ENCODE peak calls at places on chromosomes 2 and 18, in eight cellular contexts. A is stomach; V is coronary artery; Q is Right ventricle myocardium superior; S is effector memory CD8-positive, alpha-beta T cell; J is myocyte; R is T-cell; H is SK-MEL-5. C is an unnamed sample.

GRCh38 chr2:120984046-120984445 is 248.4 kb downstream of the GLI2 start:
- DNase-seq in Q (no peak), V (no peak), J (peak), H (no peak), A (no peak), S (no peak), R (no peak), C (no peak)

GRCh38 chr2:107358362-107358761 is 468.3 kb upstream of the RGPD4 start:
- DNase-seq in J (no peak), A (no peak), S (no peak), H (no peak), R (no peak), V (no peak), Q (no peak), C (no peak)

GRCh38 chr2:79223539-79223938 is 64.0 kb upstream of the REG3A start:
- DNase-seq in H (peak), A (no peak), J (no peak), Q (no peak), V (no peak), R (no peak), S (no peak), C (no peak)

GRCh38 chr2:179486969-179487752 is 222.5 kb upstream of the SESTD1 start:
- DNase-seq in S (no peak), Q (no peak), R (no peak), H (no peak), J (peak), V (no peak), A (no peak), C (no peak)

GRCh38 chr18:5943514-5943913 is 48.2 kb upstream of the TMEM200C start:
- DNase-seq in A (no peak), J (no peak), Q (no peak), R (no peak), V (no peak), S (no peak), H (no peak), C (no peak)

GRCh38 chr2:138512672-138513071 is 11.1 kb downstream of the SPOPL start:
- DNase-seq in S (no peak), A (no peak), H (no peak), V (no peak), J (no peak), R (no peak), Q (no peak), C (no peak)

GRCh38 chr2:161136696-161137324 is 23.4 kb upstream of the TANK start:
- DNase-seq in R (no peak), V (no peak), H (peak), J (peak), S (peak), Q (no peak), A (no peak), C (no peak)

GRCh38 chr2:34096552-34097171 is 497.6 kb upstream of the FAM98A start:
- DNase-seq in J (peak), R (no peak), A (peak), Q (no peak), V (no peak), H (peak), S (peak), C (peak)

GRCh38 chr18:31723998-31724711 is 36.5 kb downstream of the SLC25A52 start:
- DNase-seq in R (no peak), H (no peak), Q (peak), S (no peak), V (no peak), A (peak), J (peak), C (peak)

GRCh38 chr2:175964195-175964594 is 37.9 kb downstream of the LNPK start:
- DNase-seq in R (no peak), Q (no peak), J (no peak), A (no peak), S (no peak), V (no peak), H (peak), C (no peak)

GRCh38 chr2:78457269-78457668 is 568.2 kb upstream of the REG3G start:
- DNase-seq in A (no peak), V (no peak), J (no peak), Q (no peak), S (no peak), H (no peak), R (no peak), C (no peak)

GRCh38 chr18:63149200-63149587 is 170.4 kb downstream of the BCL2 start:
- DNase-seq in R (no peak), Q (peak), J (no peak), H (no peak), A (no peak), S (no peak), V (no peak), C (no peak)

GRCh38 chr18:46424898-46425297 is 232.1 kb downstream of the LOXHD1 start:
- DNase-seq in S (no peak), Q (no peak), A (no peak), J (no peak), R (no peak), V (no peak), H (no peak), C (no peak)

GRCh38 chr2:112085382-112085730 is 30.3 kb downstream of the TMEM87B start:
- DNase-seq in H (no peak), R (no peak), V (no peak), A (no peak), Q (no peak), S (no peak), J (no peak), C (no peak)

GRCh38 chr2:100262555-100263320 is 59.6 kb downstream of the LONRF2 start:
- DNase-seq in A (peak), Q (peak), V (no peak), R (peak), J (peak), S (peak), H (peak), C (peak)

GRCh38 chr2:158496986-158497385 is 40.2 kb downstream of the PKP4 start:
- DNase-seq in J (no peak), Q (no peak), H (no peak), V (no peak), S (no peak), R (no peak), A (no peak), C (no peak)

GRCh38 chr18:35415511-35416427 is 38.6 kb upstream of the ZNF396 start:
- DNase-seq in R (no peak), H (no peak), J (no peak), Q (no peak), V (no peak), S (no peak), A (no peak), C (no peak)

GRCh38 chr2:16623046-16623445 is 42.6 kb downstream of the CYRIA start:
- DNase-seq in J (peak), H (no peak), R (no peak), V (no peak), A (no peak), Q (no peak), S (no peak), C (no peak)

GRCh38 chr2:48600917-48601316 is 16.7 kb upstream of the GTF2A1L start:
- DNase-seq in H (no peak), R (no peak), J (no peak), Q (no peak), V (no peak), A (no peak), S (no peak), C (no peak)

GRCh38 chr2:167196461-167197252 is 308.4 kb downstream of the XIRP2 start:
- DNase-seq in V (no peak), A (no peak), J (peak), Q (no peak), H (no peak), R (no peak), S (no peak), C (no peak)

GRCh38 chr18:31444142-31444541 is 3.4 kb upstream of the DSG3 start:
- DNase-seq in V (no peak), R (no peak), S (no peak), J (no peak), H (no peak), Q (no peak), A (no peak), C (no peak)

GRCh38 chr2:54772531-54772930 is 49.1 kb downstream of the EML6 start:
- DNase-seq in R (no peak), A (no peak), H (no peak), Q (no peak), V (no peak), S (no peak), J (peak), C (no peak)

GRCh38 chr2:164032995-164033394 is 297.2 kb upstream of the FIGN start:
- DNase-seq in J (no peak), V (no peak), Q (no peak), R (no peak), A (no peak), H (no peak), S (no peak), C (no peak)

GRCh38 chr2:24520175-24520574 is 29.1 kb downstream of the NCOA1 start:
- DNase-seq in R (no peak), A (no peak), J (no peak), H (no peak), V (no peak), S (no peak), Q (no peak), C (no peak)

GRCh38 chr2:124301915-124302314 is 276.8 kb downstream of the CNTNAP5 start:
- DNase-seq in A (no peak), V (no peak), H (no peak), J (no peak), Q (no peak), R (no peak), S (no peak), C (no peak)

GRCh38 chr2:105610444-105611327 is 134.0 kb upstream of the NCK2 start:
- DNase-seq in H (peak), Q (no peak), J (no peak), R (no peak), V (no peak), S (no peak), A (no peak), C (no peak)

GRCh38 chr2:144927429-144927828 is 407.5 kb upstream of the ZEB2 start:
- DNase-seq in S (no peak), H (no peak), A (no peak), R (no peak), V (no peak), J (no peak), Q (no peak), C (no peak)

GRCh38 chr2:70779911-70780580 is 10.4 kb downstream of the FIGLA start:
- DNase-seq in R (no peak), S (no peak), A (no peak), H (no peak), J (no peak), V (no peak), Q (no peak), C (no peak)

GRCh38 chr2:110748489-110748867 is 16.1 kb downstream of the ACOXL start:
- DNase-seq in Q (no peak), H (no peak), V (no peak), A (peak), S (peak), J (peak), R (no peak), C (peak)

C was measured in transverse colon.